ENCODE peak calls at places on chromosomes 7 and 10, in six cellular contexts. L is IMR-90, D is tibial nerve, P is sigmoid colon, V is pancreas, M is brain microvascular endothelial cell. H is an unnamed sample. For H3K36me3, the result is how much of the 10 kb centered on the place peaks cover.

GRCh38 chr7:82110146-82110823 is 333.3 kb downstream of the CACNA2D1 start:
- DNase-seq in L (no peak), D (no peak), P (no peak), V (no peak), M (no peak), H (no peak)

GRCh38 chr10:13448216-13448615 is 80.6 kb downstream of the BEND7 start:
- DNase-seq in L (peak), D (no peak), P (no peak), V (no peak), M (peak), H (no peak)

GRCh38 chr7:47776335-47776734 is 171.9 kb downstream of the PKD1L1 start:
- DNase-seq in L (no peak), D (no peak), P (no peak), V (no peak), M (no peak), H (no peak)

GRCh38 chr10:49274886-49275285 is 24.1 kb upstream of the C10orf71 start:
- DNase-seq in L (no peak), D (no peak), P (no peak), V (no peak), M (no peak), H (no peak)

GRCh38 chr10:110829721-110830410 is 41.9 kb upstream of the PDCD4 start:
- DNase-seq in L (no peak), D (no peak), P (peak), V (no peak), M (no peak), H (no peak)

GRCh38 chr7:128117691-128118090 is 86.5 kb upstream of the LRRC4 start:
- DNase-seq in L (no peak), D (no peak), P (peak), V (no peak), M (no peak), H (no peak)

GRCh38 chr10:43110318-43111071 is 27.8 kb upstream of the CSGALNACT2 start:
- DNase-seq in L (peak), D (no peak), P (no peak), V (peak), M (peak), H (no peak)

GRCh38 chr10:132418520-132419416 is 21.8 kb downstream of the PWWP2B start:
- DNase-seq in L (no peak), D (no peak), P (no peak), V (peak), M (no peak), H (peak)

GRCh38 chr10:26455567-26456315 is 17.6 kb downstream of the APBB1IP start:
- DNase-seq in L (no peak), D (no peak), P (no peak), V (no peak), M (no peak), H (no peak)

GRCh38 chr10:93991596-93992284 is 2.0 kb upstream of the PLCE1 start:
- DNase-seq in L (peak), D (no peak), P (peak), V (no peak), M (peak), H (no peak)

GRCh38 chr7:138092486-138093028 is 16.3 kb downstream of the AKR1D1 start:
- DNase-seq in L (no peak), D (no peak), P (no peak), V (no peak), M (no peak), H (no peak)

GRCh38 chr10:93554760-93555432 is 11.6 kb upstream of the FFAR4 start:
- DNase-seq in L (peak), D (peak), P (no peak), V (peak), M (peak), H (peak)

GRCh38 chr7:80902716-80903308 is 16.0 kb downstream of the SEMA3C start:
- DNase-seq in L (no peak), D (no peak), P (no peak), V (no peak), M (no peak), H (no peak)

GRCh38 chr10:133261726-133262325 is 14.8 kb downstream of the ADAM8 start:
- DNase-seq in L (peak), D (peak), P (peak), V (peak), M (peak), H (no peak)

GRCh38 chr7:154832557-154833138 is 170.3 kb downstream of the PAXIP1 start:
- DNase-seq in L (no peak), D (no peak), P (no peak), V (no peak), M (no peak), H (no peak)

GRCh38 chr10:92239600-92240288 is 51.1 kb downstream of the CPEB3 start:
- DNase-seq in L (peak), D (peak), P (peak), V (peak), M (peak), H (no peak)

GRCh38 chr7:4703532-4703931 is 21.4 kb downstream of the FOXK1 start:
- DNase-seq in L (no peak), D (no peak), P (no peak), V (no peak), M (no peak), H (no peak)

GRCh38 chr7:4707980-4708411 is 25.9 kb downstream of the FOXK1 start:
- DNase-seq in L (no peak), D (no peak), P (no peak), V (peak), M (no peak), H (peak)

GRCh38 chr7:4707134-4707651 is 25.1 kb downstream of the FOXK1 start:
- DNase-seq in L (no peak), D (no peak), P (no peak), V (peak), M (no peak), H (no peak)

GRCh38 chr7:4709187-4709586 is 27.1 kb downstream of the FOXK1 start:
- DNase-seq in L (no peak), D (no peak), P (no peak), V (peak), M (no peak), H (no peak)

DNA sequence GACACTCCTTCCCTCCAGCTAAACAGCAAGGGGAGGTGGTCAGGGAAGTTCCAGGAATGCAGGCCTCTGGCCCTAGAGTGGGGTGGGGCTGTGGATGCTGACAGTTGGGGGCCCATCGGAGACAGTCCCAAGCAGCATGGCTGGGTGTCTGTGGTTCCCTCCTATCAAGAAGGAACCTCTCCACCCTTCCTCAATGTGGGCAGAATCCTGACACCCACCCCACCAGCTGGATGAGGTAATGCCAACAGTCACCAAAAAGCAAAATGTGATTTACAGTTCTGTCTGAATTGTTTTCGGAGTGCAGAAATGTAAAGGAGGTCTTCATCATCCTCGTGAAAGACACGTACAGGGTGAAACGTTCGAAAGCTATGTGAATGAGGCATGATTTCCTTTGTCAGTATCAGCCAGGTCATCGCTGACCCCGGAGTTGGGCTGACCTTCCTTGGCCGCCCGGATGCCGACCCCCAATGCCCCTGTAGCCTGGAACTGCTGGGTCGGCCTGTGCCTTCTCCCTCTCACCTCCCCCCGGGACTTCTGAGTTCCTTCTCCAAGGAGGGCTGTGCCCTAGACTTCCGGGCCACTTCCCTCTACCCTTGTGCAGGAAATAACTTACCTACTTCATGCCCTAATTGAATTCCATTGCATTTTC is 24.4 kb downstream of the FOXK1 start:
- DNase-seq in L (peak), D (no peak), P (no peak), V (peak), M (no peak), H (no peak)
- H3K27ac ChIP-seq in L (peak), D (peak), P (peak), V (no peak), M (peak), H (no peak)

GRCh38 chr7:101902680-101903504 is 85.5 kb downstream of the CUX1 start:
- DNase-seq in L (no peak), D (no peak), P (no peak), V (no peak), M (no peak), H (no peak)

GRCh38 chr7:101903505-101903849 is 86.1 kb downstream of the CUX1 start:
- DNase-seq in L (no peak), D (no peak), P (no peak), V (no peak), M (no peak), H (no peak)

GRCh38 chr7:101900103-101900502 is 82.7 kb downstream of the CUX1 start:
- DNase-seq in L (no peak), D (no peak), P (peak), V (no peak), M (no peak), H (no peak)

GRCh38 chr7:101904019-101904418 is 86.6 kb downstream of the CUX1 start:
- DNase-seq in L (no peak), D (no peak), P (no peak), V (no peak), M (no peak), H (no peak)

DNA sequence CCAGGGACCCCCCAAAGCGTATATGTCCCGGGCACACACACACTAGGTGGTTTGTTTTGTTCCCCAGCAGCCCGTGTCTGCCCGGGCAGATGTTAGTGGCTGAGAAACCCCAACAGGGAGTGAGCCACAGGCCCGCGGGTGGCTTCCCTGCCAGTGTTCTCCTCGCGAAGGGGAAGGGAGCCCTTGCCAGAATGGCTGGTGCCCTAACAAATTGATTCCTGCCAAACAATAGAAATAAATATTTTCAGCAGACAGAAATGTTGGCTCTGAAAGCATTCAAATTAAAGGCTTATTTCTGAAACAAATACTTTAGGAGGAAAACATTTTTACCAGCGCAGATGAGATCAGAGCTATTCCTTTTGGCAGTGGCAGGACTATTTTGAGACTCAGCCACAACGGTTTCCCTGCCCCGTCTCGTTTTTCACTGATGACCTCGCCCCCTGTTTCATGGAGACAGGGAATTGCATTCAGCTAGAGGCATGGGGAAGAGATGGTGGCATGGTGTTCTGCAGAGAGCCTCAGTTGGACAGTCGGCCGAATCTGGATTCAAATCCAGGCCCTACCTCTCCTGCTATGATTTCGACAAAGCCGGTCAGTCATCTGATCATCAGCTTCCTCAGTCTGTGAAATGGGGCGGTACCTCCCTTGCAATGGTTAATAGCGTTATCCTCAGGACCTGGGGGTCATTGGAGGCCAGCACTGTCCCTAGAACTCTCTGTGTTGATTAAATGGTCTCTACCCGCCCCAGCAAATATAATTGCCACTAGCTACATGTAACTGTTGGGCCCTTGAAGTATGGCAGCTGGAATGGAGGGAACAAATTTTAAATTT is 84.5 kb downstream of the CUX1 start:
- DNase-seq in L (peak), D (no peak), P (no peak), V (no peak), M (no peak), H (no peak)
- H3K4me3 ChIP-seq in L (no peak), D (no peak), P (no peak), V (no peak), M (no peak), H (no peak)

GRCh38 chr10:106908225-106908624 is 256.3 kb downstream of the SORCS1 start:
- DNase-seq in L (no peak), D (no peak), P (no peak), V (no peak), M (no peak), H (no peak)
- H3K36me3 ChIP-seq in L (under half), D (under half), P (under half), V (under half), M (under half), H (under half)

GRCh38 chr10:21912583-21912982 is 90.9 kb downstream of the DNAJC1 start:
- DNase-seq in L (peak), D (no peak), P (no peak), V (no peak), M (no peak), H (no peak)
- H3K27ac ChIP-seq in L (peak), D (no peak), P (no peak), V (no peak), M (no peak), H (no peak)

GRCh38 chr7:889391-889790 is 13.0 kb downstream of the GET4 start:
- DNase-seq in L (no peak), D (no peak), P (no peak), V (peak), M (no peak), H (no peak)
- H3K4me3 ChIP-seq in L (no peak), D (no peak), P (no peak), V (no peak), M (no peak), H (no peak)

DNA sequence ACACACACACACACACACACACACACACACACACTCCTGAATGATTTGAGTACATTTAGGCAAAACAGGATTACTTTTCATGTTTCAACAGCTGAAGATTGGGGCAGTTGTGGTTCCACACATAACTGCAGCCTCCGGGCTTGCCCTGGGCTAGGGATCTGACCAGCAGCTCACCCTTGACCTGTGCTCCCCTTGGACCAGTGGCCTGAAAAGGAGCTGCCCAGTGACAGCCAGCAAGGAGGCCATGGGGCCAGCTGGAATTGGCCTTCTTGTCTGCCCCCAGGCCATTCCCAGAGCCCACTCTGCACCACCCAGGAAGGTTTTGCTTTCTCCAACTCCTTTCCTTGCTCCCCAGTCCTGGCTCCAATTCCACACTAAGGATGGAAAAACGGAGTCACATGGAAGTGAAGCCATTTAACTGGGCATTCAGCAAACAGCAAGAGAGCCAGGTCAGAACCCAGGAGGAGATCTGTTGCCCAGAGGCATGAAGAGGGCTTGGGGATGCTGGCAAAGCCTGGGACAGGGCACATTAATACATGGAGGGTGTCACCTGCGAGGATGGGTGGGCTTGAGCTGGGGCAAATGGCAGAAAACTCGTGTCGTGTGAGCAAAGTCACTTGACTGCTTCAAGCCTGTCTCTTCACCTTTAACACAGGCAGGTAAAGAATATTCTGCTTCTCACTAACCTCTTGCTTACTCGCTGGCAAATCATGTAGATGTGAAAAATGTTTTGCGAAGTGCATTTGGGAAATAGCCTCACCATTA is 61.5 kb upstream of the GDF10 start:
- DNase-seq in L (no peak), D (no peak), P (peak), V (no peak), M (no peak), H (no peak)
- H3K36me3 ChIP-seq in L (under half), D (under half), P (under half), V (under half), M (under half), H (under half)

GRCh38 chr7:12726908-12727307 is 39.5 kb downstream of the ARL4A start:
- DNase-seq in L (no peak), D (no peak), P (no peak), V (no peak), M (no peak), H (no peak)
- H3K27ac ChIP-seq in L (no peak), D (no peak), P (no peak), V (no peak), M (peak), H (no peak)

H was measured in iPS DF 6.9.